ENCODE peak calls at places on chromosomes 2 and 18, in four cellular contexts. One of them, this sample, is unnamed.

GRCh38 chr2:56239437-56239836 is 55.6 kb downstream of the CCDC85A start:
- DNase-seq in GDM1: no peak
- DNase-seq in Calu3: no peak
- DNase-seq in brain microvascular endothelial cell: no peak
- DNase-seq in this sample: no peak

GRCh38 chr18:48680339-48680738 is 141.5 kb downstream of the CTIF start:
- DNase-seq in Calu3: no peak
- DNase-seq in GDM1: no peak
- DNase-seq in brain microvascular endothelial cell: no peak
- DNase-seq in this sample: no peak

GRCh38 chr2:169095631-169096105 is 26.3 kb downstream of the DHRS9 start:
- DNase-seq in GDM1: peak
- DNase-seq in Calu3: peak
- DNase-seq in brain microvascular endothelial cell: peak
- DNase-seq in this sample: peak

GRCh38 chr18:44682871-44683221 is 2.2 kb downstream of the SETBP1 start:
- DNase-seq in GDM1: no peak
- DNase-seq in brain microvascular endothelial cell: no peak
- DNase-seq in Calu3: no peak
- DNase-seq in this sample: no peak

GRCh38 chr2:188600536-188601210 is 309.0 kb downstream of the GULP1 start:
- DNase-seq in brain microvascular endothelial cell: peak
- DNase-seq in Calu3: no peak
- DNase-seq in GDM1: no peak
- DNase-seq in this sample: no peak

GRCh38 chr2:139916822-139917221 is 1136.6 kb upstream of the NXPH2 start:
- DNase-seq in Calu3: no peak
- DNase-seq in GDM1: no peak
- DNase-seq in brain microvascular endothelial cell: no peak
- DNase-seq in this sample: no peak

GRCh38 chr2:240237609-240238151 is 97.2 kb upstream of the OTOS start:
- DNase-seq in brain microvascular endothelial cell: peak
- DNase-seq in Calu3: peak
- DNase-seq in GDM1: no peak
- DNase-seq in this sample: peak

GRCh38 chr2:18662689-18663088 is 73.3 kb upstream of the NT5C1B start:
- DNase-seq in GDM1: no peak
- DNase-seq in brain microvascular endothelial cell: no peak
- DNase-seq in Calu3: no peak
- DNase-seq in this sample: peak

GRCh38 chr2:224357098-224357901 is 44.6 kb downstream of the FAM124B start:
- DNase-seq in brain microvascular endothelial cell: peak
- DNase-seq in GDM1: peak
- DNase-seq in Calu3: peak
- DNase-seq in this sample: peak

GRCh38 chr2:134127496-134127895 is 126.4 kb upstream of the MGAT5 start:
- DNase-seq in GDM1: no peak
- DNase-seq in Calu3: no peak
- DNase-seq in brain microvascular endothelial cell: no peak
- DNase-seq in this sample: no peak

GRCh38 chr2:118442949-118443348 is 354.7 kb downstream of the INSIG2 start:
- DNase-seq in brain microvascular endothelial cell: no peak
- DNase-seq in Calu3: no peak
- DNase-seq in GDM1: no peak
- DNase-seq in this sample: no peak

GRCh38 chr18:57461652-57462269 is 26.6 kb downstream of the ONECUT2 start:
- DNase-seq in Calu3: peak
- DNase-seq in GDM1: no peak
- DNase-seq in brain microvascular endothelial cell: no peak
- DNase-seq in this sample: no peak

GRCh38 chr2:43406643-43407042 is 180.2 kb upstream of the ZFP36L2 start:
- DNase-seq in Calu3: no peak
- DNase-seq in GDM1: no peak
- DNase-seq in brain microvascular endothelial cell: no peak
- DNase-seq in this sample: no peak

GRCh38 chr2:74201596-74201995 is 3.2 kb downstream of the MTHFD2 start:
- DNase-seq in Calu3: no peak
- DNase-seq in GDM1: no peak
- DNase-seq in brain microvascular endothelial cell: no peak
- DNase-seq in this sample: no peak

GRCh38 chr2:234308814-234309195 is 188.1 kb downstream of the ARL4C start:
- DNase-seq in brain microvascular endothelial cell: peak
- DNase-seq in GDM1: no peak
- DNase-seq in Calu3: no peak
- DNase-seq in this sample: no peak

GRCh38 chr18:8478166-8478967 is 130.9 kb upstream of the RAB12 start:
- DNase-seq in Calu3: peak
- DNase-seq in GDM1: peak
- DNase-seq in brain microvascular endothelial cell: peak
- DNase-seq in this sample: peak

GRCh38 chr2:232348936-232349335 is 29.6 kb upstream of the ALPP start:
- DNase-seq in brain microvascular endothelial cell: no peak
- DNase-seq in Calu3: peak
- DNase-seq in GDM1: no peak
- DNase-seq in this sample: peak

GRCh38 chr2:216810399-216811160 is 49.3 kb downstream of the TNP1 start:
- DNase-seq in brain microvascular endothelial cell: no peak
- DNase-seq in Calu3: no peak
- DNase-seq in GDM1: no peak
- DNase-seq in this sample: no peak

GRCh38 chr2:223123859-223124610 is 72.0 kb downstream of the KCNE4 start:
- DNase-seq in brain microvascular endothelial cell: no peak
- DNase-seq in GDM1: no peak
- DNase-seq in Calu3: no peak
- DNase-seq in this sample: no peak

GRCh38 chr2:220556658-220557057 is 929.2 kb downstream of the SLC4A3 start:
- DNase-seq in GDM1: no peak
- DNase-seq in Calu3: no peak
- DNase-seq in brain microvascular endothelial cell: peak
- DNase-seq in this sample: peak

GRCh38 chr2:141707486-141707885 is 423.3 kb downstream of the LRP1B start:
- DNase-seq in GDM1: no peak
- DNase-seq in Calu3: no peak
- DNase-seq in brain microvascular endothelial cell: no peak
- DNase-seq in this sample: no peak

GRCh38 chr2:64328415-64328722 is 125.6 kb upstream of the LGALSL start:
- DNase-seq in brain microvascular endothelial cell: no peak
- DNase-seq in Calu3: no peak
- DNase-seq in GDM1: no peak
- DNase-seq in this sample: no peak